ENCODE peak calls at places on chromosome 18, in seven cellular contexts. U, G, J, L, D, N and E are unnamed samples.

GRCh38 chr18:76490701-76491171 is 4.3 kb downstream of the ZNF516 start:
- DNase-seq in U (no peak), G (no peak), J (no peak), L (peak), D (peak), N (no peak), E (no peak)

GRCh38 chr18:3649559-3650426 is 199.8 kb downstream of the TGIF1 start:
- DNase-seq in U (no peak), G (no peak), J (no peak), L (no peak), D (peak), N (peak), E (peak)

GRCh38 chr18:49757513-49758262 is 55.6 kb downstream of the ACAA2 start:
- DNase-seq in U (peak), G (no peak), J (no peak), L (no peak), D (peak), N (no peak), E (no peak)

GRCh38 chr18:4058179-4058578 is 396.9 kb downstream of the DLGAP1 start:
- DNase-seq in U (no peak), G (no peak), J (no peak), L (no peak), D (no peak), N (no peak), E (no peak)

GRCh38 chr18:8943900-8944870 is 158.3 kb upstream of the NDUFV2 start:
- DNase-seq in U (no peak), G (no peak), J (no peak), L (no peak), D (no peak), N (peak), E (no peak)

GRCh38 chr18:74633652-74634352 is 36.1 kb downstream of the ZNF407 start:
- DNase-seq in U (no peak), G (no peak), J (no peak), L (no peak), D (no peak), N (no peak), E (no peak)

GRCh38 chr18:78561757-78562445 is 417.7 kb upstream of the SALL3 start:
- DNase-seq in U (no peak), G (no peak), J (no peak), L (no peak), D (no peak), N (peak), E (no peak)

GRCh38 chr18:57801379-57802165 is 1.5 kb downstream of the ATP8B1 start:
- DNase-seq in U (peak), G (no peak), J (no peak), L (no peak), D (no peak), N (peak), E (peak)

GRCh38 chr18:31546476-31546875 is 45.2 kb upstream of the TTR start:
- DNase-seq in U (no peak), G (no peak), J (no peak), L (no peak), D (no peak), N (peak), E (no peak)

GRCh38 chr18:61556862-61557261 is 223.6 kb downstream of the CDH20 start:
- DNase-seq in U (no peak), G (no peak), J (no peak), L (no peak), D (no peak), N (peak), E (no peak)

GRCh38 chr18:36386150-36386920 is 88.8 kb downstream of the FHOD3 start:
- DNase-seq in U (no peak), G (peak), J (no peak), L (no peak), D (no peak), N (peak), E (no peak)

GRCh38 chr18:58046794-58047555 is 2.9 kb downstream of the NEDD4L start:
- DNase-seq in U (no peak), G (no peak), J (no peak), L (no peak), D (no peak), N (no peak), E (no peak)

GRCh38 chr18:70491734-70492348 is 203.0 kb downstream of the SOCS6 start:
- DNase-seq in U (peak), G (no peak), J (peak), L (peak), D (peak), N (peak), E (peak)